ENCODE peak calls at places on chromosomes 12 and 14, in four cellular contexts. J is T47D, L is glutamatergic neuron, R is HFFc6. B is an unnamed sample.

GRCh38 chr12:19201653-19202052 is 72.1 kb downstream of the PLEKHA5 start:
- DNase-seq in J (no peak), R (peak; percentile 32), L (no peak), B (no peak)

GRCh38 chr12:52197371-52198231 is 5.8 kb upstream of the KRT80 start:
- DNase-seq in R (no peak), J (no peak), L (no peak), B (no peak)

GRCh38 chr12:80676856-80677255 is 30.6 kb upstream of the MYF6 start:
- DNase-seq in R (no peak), J (no peak), L (no peak), B (no peak)

GRCh38 chr12:100576311-100577036 is 3.0 kb downstream of the GAS2L3 start:
- DNase-seq in R (peak; percentile 84), L (no peak), J (no peak), B (no peak)

GRCh38 chr14:75306917-75307699 is 28.5 kb downstream of the FOS start:
- DNase-seq in L (no peak), R (no peak), J (peak; percentile 58), B (peak; percentile 88)

GRCh38 chr12:128810182-128811127 is 13.3 kb downstream of the SLC15A4 start:
- DNase-seq in L (no peak), R (peak; percentile 15), J (no peak), B (no peak)

GRCh38 chr12:77133566-77133965 is 68.2 kb upstream of the E2F7 start:
- DNase-seq in J (peak; percentile 16), R (peak; percentile 28), L (no peak), B (no peak)

GRCh38 chr14:91509878-91510170 is 286 bp downstream of the PPP4R3A start:
- DNase-seq in L (no peak), J (no peak), R (no peak), B (peak; percentile 80)

GRCh38 chr12:39145175-39145999 is 240.0 kb upstream of the CPNE8 start:
- DNase-seq in J (no peak), L (peak; percentile 83), R (no peak), B (no peak)

GRCh38 chr12:108832730-108833354 is 24.5 kb downstream of the SSH1 start:
- DNase-seq in R (peak; percentile 85), J (no peak), L (no peak), B (no peak)

GRCh38 chr12:122740351-122740750 is 9.7 kb upstream of the HCAR1 start:
- DNase-seq in R (no peak), J (no peak), L (no peak), B (no peak)

GRCh38 chr14:102424923-102425322 is 62.2 kb downstream of the TECPR2 start:
- DNase-seq in R (no peak), J (no peak), L (no peak), B (no peak)

GRCh38 chr12:81692008-81692407 is 67.1 kb downstream of the PPFIA2 start:
- DNase-seq in L (no peak), J (no peak), R (no peak), B (no peak)

GRCh38 chr12:58302487-58303011 is 361.2 kb downstream of the ATP23 start:
- DNase-seq in R (no peak), J (no peak), L (no peak), B (no peak)

GRCh38 chr14:42028607-42029006 is 421.9 kb downstream of the LRFN5 start:
- DNase-seq in J (no peak), L (no peak), R (no peak), B (no peak)

GRCh38 chr12:6695313-6696045 is 5.1 kb downstream of the PIANP start:
- DNase-seq in J (no peak), L (no peak), R (no peak), B (no peak)

GRCh38 chr12:106861984-106862894 is 87.8 kb downstream of the RIC8B start:
- DNase-seq in L (no peak), R (peak; percentile 80), J (no peak), B (no peak)

GRCh38 chr14:86646688-86647687 is 1117.0 kb downstream of the FLRT2 start:
- DNase-seq in R (peak; percentile 56), L (no peak), J (no peak), B (no peak)

GRCh38 chr14:34465069-34465859 is 3.2 kb upstream of the SPTSSA start:
- DNase-seq in L (no peak), R (no peak), J (no peak), B (no peak)

GRCh38 chr12:14239350-14239934 is 126.0 kb upstream of the ATF7IP start:
- DNase-seq in R (no peak), J (no peak), L (peak; percentile 47), B (no peak)

GRCh38 chr12:43338848-43339526 is 213.0 kb downstream of the ADAMTS20 start:
- DNase-seq in J (no peak), L (no peak), R (peak; percentile 39), B (peak; percentile 48)

GRCh38 chr12:44763021-44763420 is 113.1 kb downstream of the NELL2 start:
- DNase-seq in L (no peak), R (no peak), J (no peak), B (no peak)

GRCh38 chr14:80208426-80208950 is 2.8 kb downstream of the DIO2 start:
- DNase-seq in R (no peak), L (no peak), J (no peak), B (no peak)

GRCh38 chr14:59537476-59537875 is 39.1 kb downstream of the CCDC175 start:
- DNase-seq in J (no peak), R (no peak), L (no peak), B (no peak)

GRCh38 chr14:30417999-30418398 is 141.0 kb upstream of the G2E3 start:
- DNase-seq in J (no peak), L (no peak), R (no peak), B (no peak)

B was measured in NCI-H1694 treated with DMSO at 0.1 percent for 48 hours.